ENCODE peak calls at places on chromosomes 16 and 17, in seven cellular contexts. U is GM12865, T is kidney, Z is brain microvascular endothelial cell, R is neural crest cell, P is heart left ventricle, X is astrocyte of the cerebellum. L is an unnamed sample.

GRCh38 chr17:55420776-55421178 is 858 bp downstream of the MMD start:
- DNase-seq in U (peak), T (peak), Z (no peak), R (peak), P (peak), X (no peak), L (peak)

GRCh38 chr17:75515229-75515522 is 161 bp downstream of the CASKIN2 start:
- DNase-seq in U (no peak), T (no peak), Z (no peak), R (no peak), P (no peak), X (no peak), L (no peak)

GRCh38 chr17:4551796-4552525 is 3.2 kb downstream of the MYBBP1A start:
- DNase-seq in U (no peak), T (peak), Z (no peak), R (no peak), P (no peak), X (no peak), L (no peak)

GRCh38 chr17:62092784-62093183 is 27.7 kb upstream of the MED13 start:
- DNase-seq in U (no peak), T (no peak), Z (no peak), R (no peak), P (no peak), X (no peak), L (no peak)

GRCh38 chr17:18966831-18967624 is 15.1 kb downstream of the SLC5A10 start:
- DNase-seq in U (no peak), T (no peak), Z (no peak), R (no peak), P (no peak), X (peak), L (no peak)

GRCh38 chr16:87966685-87967185 is 15.5 kb downstream of the BANP start:
- DNase-seq in U (no peak), T (no peak), Z (no peak), R (no peak), P (peak), X (no peak), L (no peak)

GRCh38 chr16:14364386-14365199 is 265.5 kb downstream of the PARN start:
- DNase-seq in U (no peak), T (peak), Z (peak), R (no peak), P (no peak), X (peak), L (peak)

GRCh38 chr16:8845699-8846298 is 23.0 kb downstream of the CARHSP1 start:
- DNase-seq in U (no peak), T (no peak), Z (no peak), R (no peak), P (no peak), X (no peak), L (no peak)

GRCh38 chr17:10394201-10394887 is 21.5 kb upstream of the MYH13 start:
- DNase-seq in U (peak), T (no peak), Z (no peak), R (no peak), P (no peak), X (no peak), L (no peak)

GRCh38 chr17:36752096-36752888 is 150.9 kb downstream of the MRM1 start:
- DNase-seq in U (no peak), T (no peak), Z (no peak), R (no peak), P (no peak), X (no peak), L (no peak)

GRCh38 chr17:36756695-36757094 is 155.3 kb downstream of the MRM1 start:
- DNase-seq in U (no peak), T (no peak), Z (no peak), R (no peak), P (no peak), X (no peak), L (no peak)

GRCh38 chr17:36750316-36750885 is 149.0 kb downstream of the MRM1 start:
- DNase-seq in U (no peak), T (no peak), Z (no peak), R (no peak), P (no peak), X (no peak), L (no peak)

GRCh38 chr17:36760425-36760824 is 159.0 kb downstream of the MRM1 start:
- DNase-seq in U (no peak), T (no peak), Z (no peak), R (no peak), P (no peak), X (no peak), L (no peak)

GRCh38 chr17:36755586-36755985 is 154.2 kb downstream of the MRM1 start:
- DNase-seq in U (peak), T (no peak), Z (no peak), R (peak), P (no peak), X (no peak), L (peak)
- TF ChIP-seq CTCF in U (peak), T (peak), Z (peak), R (peak), P (no peak), X (peak), L (peak)

GRCh38 chr17:40129498-40129897 is 7.7 kb downstream of the MSL1 start:
- DNase-seq in U (no peak), T (no peak), Z (no peak), R (no peak), P (no peak), X (no peak), L (no peak)
- TF ChIP-seq CTCF in U (no peak), T (no peak), Z (peak), R (peak), P (no peak), X (no peak), L (no peak)

GRCh38 chr17:70084476-70084875 is 9.5 kb downstream of the KCNJ16 start:
- DNase-seq in U (no peak), T (no peak), Z (no peak), R (no peak), P (no peak), X (no peak), L (no peak)

GRCh38 chr17:70089513-70090148 is 14.6 kb downstream of the KCNJ16 start:
- DNase-seq in U (no peak), T (no peak), Z (no peak), R (no peak), P (no peak), X (no peak), L (no peak)

GRCh38 chr17:70081885-70082284 is 6.9 kb downstream of the KCNJ16 start:
- DNase-seq in U (no peak), T (no peak), Z (no peak), R (no peak), P (no peak), X (no peak), L (no peak)

GRCh38 chr17:70091005-70091568 is 16.1 kb downstream of the KCNJ16 start:
- DNase-seq in U (no peak), T (no peak), Z (no peak), R (no peak), P (no peak), X (no peak), L (no peak)

DNA sequence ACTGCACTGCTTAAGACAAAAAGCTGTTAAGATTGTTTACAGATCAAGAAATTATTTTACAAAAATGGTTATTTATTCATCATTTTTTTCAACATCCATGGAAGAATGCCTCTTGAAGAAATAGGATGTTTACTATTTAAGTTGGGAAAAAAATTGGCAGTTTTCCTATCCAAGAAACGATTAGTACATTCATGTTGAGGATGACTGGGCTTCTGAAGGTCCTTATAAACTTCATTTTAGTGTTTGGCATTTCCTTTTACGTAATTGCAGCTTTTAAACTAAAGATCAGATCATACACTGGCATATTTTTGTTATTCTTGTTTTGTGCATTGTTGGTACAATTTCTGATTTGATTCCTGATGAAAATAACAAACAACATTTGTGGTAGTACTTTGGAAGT is 11.4 kb downstream of the KCNJ16 start:
- DNase-seq in U (no peak), T (no peak), Z (no peak), R (no peak), P (no peak), X (no peak), L (no peak)
- TF ChIP-seq CTCF in U (no peak), T (no peak), Z (no peak), R (no peak), P (no peak), X (no peak), L (no peak)

DNA sequence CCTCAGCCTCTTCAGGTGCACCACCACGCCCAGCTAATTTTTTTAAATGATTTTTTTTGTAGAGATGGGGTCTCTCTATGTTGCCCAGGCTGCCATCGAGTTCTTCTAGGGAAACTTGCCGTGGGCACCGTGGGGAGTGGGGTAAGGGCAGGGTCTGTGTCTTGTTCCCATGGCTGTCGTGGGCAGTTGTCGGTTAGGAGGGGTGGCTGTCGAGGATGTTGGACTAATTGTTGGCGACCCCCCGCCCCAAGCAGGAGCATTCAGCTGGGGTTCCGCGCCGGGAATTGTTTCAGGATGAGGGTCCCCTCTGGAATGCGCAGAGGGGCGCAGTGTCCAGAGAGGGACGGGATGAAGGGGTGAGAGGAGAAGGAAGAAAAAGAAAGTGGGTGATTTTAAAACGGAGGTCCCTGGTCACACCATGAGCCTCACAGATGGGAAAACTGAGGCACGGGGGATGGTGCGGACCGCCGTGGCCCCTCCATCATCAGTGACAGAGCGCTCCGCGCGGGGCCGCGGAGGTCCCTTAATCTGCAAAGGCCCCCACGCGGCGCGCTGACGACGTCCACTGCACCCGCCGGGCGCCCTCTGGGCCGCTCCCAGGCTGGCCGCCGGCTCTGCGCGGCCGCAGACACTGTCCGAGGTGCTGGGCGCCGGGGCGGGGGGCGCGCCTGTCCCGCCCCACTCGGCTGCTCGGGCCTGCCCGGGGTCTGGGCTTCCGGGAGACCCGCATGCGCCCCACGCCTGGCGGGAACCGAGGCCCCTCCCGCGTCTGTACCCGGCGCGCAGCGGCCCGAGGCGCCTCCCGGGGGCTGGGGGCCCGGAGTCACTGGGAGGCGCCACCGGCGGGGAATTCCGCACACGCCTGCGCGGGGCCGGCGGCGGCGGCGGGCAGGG is 763 bp upstream of the RNF213 start:
- DNase-seq in U (peak), T (peak), Z (peak), R (peak), P (peak), X (peak), L (peak)
- TF ChIP-seq CTCF in U (no peak), T (peak), Z (no peak), R (no peak), P (no peak), X (no peak), L (no peak)

DNA sequence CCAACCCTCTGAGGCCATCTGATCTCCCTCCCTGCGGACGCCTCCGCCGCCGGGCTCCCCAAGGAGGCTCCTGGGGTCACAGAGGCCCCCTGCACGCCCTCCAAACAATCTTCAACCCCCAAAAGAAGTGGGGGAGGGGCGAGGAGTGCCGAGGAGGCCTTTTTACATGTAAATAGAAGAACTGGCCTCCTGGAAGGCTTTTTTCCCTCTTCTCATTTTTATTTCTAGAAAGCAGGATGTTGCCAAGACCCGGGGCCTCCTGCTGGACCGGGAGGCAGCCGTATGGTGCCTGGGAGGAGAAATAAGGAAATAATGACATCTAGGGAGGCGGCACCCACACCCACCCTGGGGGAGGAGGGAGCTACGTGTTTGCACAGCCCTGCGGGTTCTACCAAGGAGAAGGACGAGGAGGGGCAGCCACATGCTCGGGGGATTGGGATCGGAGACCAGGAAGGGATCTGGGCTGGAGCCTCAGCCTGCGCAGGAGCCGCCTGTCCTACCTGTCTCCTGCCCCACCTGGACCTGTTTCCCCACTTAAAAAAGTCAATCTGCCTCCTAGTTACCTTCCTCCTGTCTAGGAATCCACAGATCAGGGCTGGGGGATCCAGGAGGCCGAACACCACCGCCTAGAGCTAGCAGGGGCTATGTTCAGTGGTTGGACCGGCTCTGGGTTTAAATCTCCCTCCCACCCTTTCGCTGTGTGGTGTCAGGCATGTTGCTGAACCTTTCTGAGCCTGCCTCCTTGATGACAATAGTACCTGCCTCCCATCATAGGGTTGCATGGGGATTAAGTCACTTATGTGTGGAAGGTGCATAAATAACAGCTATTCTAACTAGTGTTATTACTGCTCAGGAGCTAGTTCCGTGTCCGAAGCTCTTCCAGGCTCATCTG is 175.7 kb upstream of the GSE1 start:
- DNase-seq in U (no peak), T (no peak), Z (no peak), R (peak), P (no peak), X (no peak), L (no peak)
- TF ChIP-seq CTCF in U (no peak), T (no peak), Z (no peak), R (no peak), P (no peak), X (no peak), L (no peak)

GRCh38 chr17:7711356-7711755 is 6.2 kb upstream of the DNAH2 start:
- DNase-seq in U (no peak), T (no peak), Z (no peak), R (no peak), P (no peak), X (no peak), L (no peak)
- TF ChIP-seq CTCF in U (peak), T (no peak), Z (peak), R (peak), P (no peak), X (no peak), L (peak)

DNA sequence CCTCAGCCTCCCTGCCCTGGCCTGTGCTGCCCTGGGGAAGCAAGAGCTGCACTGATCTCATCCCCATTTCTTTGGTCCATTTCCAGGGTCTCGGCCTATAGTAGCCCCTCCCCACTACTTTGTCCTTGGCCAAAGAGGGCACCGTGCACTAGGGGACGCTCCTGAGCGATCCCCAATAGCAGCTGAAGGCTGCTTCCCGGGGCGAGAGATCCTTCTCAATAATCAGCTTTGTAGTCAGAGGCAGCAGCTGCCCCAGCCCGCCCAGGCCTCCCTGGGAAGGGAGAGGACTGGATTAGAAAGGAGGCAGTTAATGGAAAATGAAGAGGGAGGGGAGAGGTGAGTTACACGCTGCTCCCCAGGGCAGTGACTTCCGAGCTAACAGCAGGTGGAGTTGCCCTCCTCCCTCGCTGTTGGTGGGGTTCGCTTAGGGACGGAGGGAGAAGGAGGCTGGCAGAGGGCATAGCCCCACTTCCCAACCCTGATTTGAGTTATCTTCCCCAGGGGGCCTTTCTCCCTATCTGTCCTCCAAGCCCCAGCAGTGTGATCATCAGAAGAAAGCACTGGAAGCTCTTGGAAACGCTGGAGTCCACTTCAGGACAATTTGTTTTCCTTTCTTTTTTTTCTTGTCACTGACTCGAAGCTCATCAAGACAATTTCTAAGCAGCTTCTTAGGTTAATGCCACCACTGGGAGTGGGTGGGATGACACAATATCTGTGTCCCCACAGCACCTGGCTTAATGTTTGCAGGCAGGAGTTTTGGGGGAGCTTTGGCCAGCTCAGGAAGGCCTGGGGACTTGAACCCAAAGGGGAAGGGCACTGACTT is 2.6 kb downstream of the MXRA7 start:
- DNase-seq in U (no peak), T (peak), Z (no peak), R (peak), P (no peak), X (no peak), L (no peak)
- TF ChIP-seq CTCF in U (peak), T (no peak), Z (peak), R (peak), P (no peak), X (peak), L (no peak)

GRCh38 chr16:53945996-53946395 is 242.0 kb downstream of the FTO start:
- DNase-seq in U (peak), T (no peak), Z (no peak), R (no peak), P (no peak), X (peak), L (peak)
- TF ChIP-seq CTCF in U (peak), T (peak), Z (peak), R (peak), P (peak), X (peak), L (peak)

L was measured in MCF 10A.